ENCODE peak calls at places on chromosomes 1 and 21, in seven cellular contexts. Z, L, H, I, P, R and C are unnamed samples.

GRCh38 chr1:201603613-201604232 is 64.8 kb downstream of the NAV1 start:
- DNase-seq in Z (no peak), L (no peak), H (no peak), I (no peak), P (no peak), R (no peak), C (no peak)

GRCh38 chr1:159214149-159214760 is 9.6 kb downstream of the ACKR1 start:
- DNase-seq in Z (no peak), L (no peak), H (peak; percentile 4), I (no peak), P (no peak), R (no peak), C (peak; percentile 36)

GRCh38 chr21:44428281-44428942 is 26.9 kb upstream of the LRRC3 start:
- DNase-seq in Z (no peak), L (no peak), H (peak; percentile 25), I (no peak), P (peak; percentile 22), R (peak; percentile 20), C (no peak)

GRCh38 chr1:231757759-231758158 is 131.2 kb downstream of the DISC1 start:
- DNase-seq in Z (no peak), L (no peak), H (no peak), I (no peak), P (no peak), R (no peak), C (no peak)

GRCh38 chr1:110383311-110383990 is 7.4 kb downstream of the SLC16A4 start:
- DNase-seq in Z (no peak), L (no peak), H (no peak), I (no peak), P (no peak), R (no peak), C (no peak)

GRCh38 chr1:230820568-230820967 is 47.8 kb downstream of the C1orf198 start:
- DNase-seq in Z (no peak), L (no peak), H (no peak), I (no peak), P (no peak), R (no peak), C (peak; percentile 8)

GRCh38 chr1:91682882-91683597 is 182.4 kb downstream of the CDC7 start:
- DNase-seq in Z (no peak), L (no peak), H (no peak), I (no peak), P (no peak), R (no peak), C (no peak)

GRCh38 chr1:40769815-40770214 is 13.8 kb upstream of the KCNQ4 start:
- DNase-seq in Z (no peak), L (no peak), H (no peak), I (no peak), P (no peak), R (no peak), C (no peak)

GRCh38 chr1:206685749-206686485 is 1.2 kb downstream of the MAPKAPK2 start:
- DNase-seq in Z (no peak), L (no peak), H (peak; percentile 20), I (peak; percentile 19), P (no peak), R (peak; percentile 84), C (peak; percentile 42)

GRCh38 chr1:174789399-174789798 is 210.3 kb upstream of the CACYBP start:
- DNase-seq in Z (no peak), L (no peak), H (no peak), I (peak; percentile 66), P (no peak), R (no peak), C (no peak)

GRCh38 chr1:19646366-19646765 is 2.3 kb downstream of the NBL1 start:
- DNase-seq in Z (no peak), L (no peak), H (no peak), I (no peak), P (no peak), R (no peak), C (peak; percentile 51)

GRCh38 chr1:175508320-175509110 is 234.9 kb downstream of the TNR start:
- DNase-seq in Z (no peak), L (no peak), H (no peak), I (no peak), P (no peak), R (no peak), C (no peak)

GRCh38 chr1:15153842-15154479 is 414 bp downstream of the TMEM51 start:
- DNase-seq in Z (peak; percentile 15), L (no peak), H (no peak), I (no peak), P (no peak), R (peak; percentile 85), C (peak; percentile 56)

GRCh38 chr1:198151688-198152087 is 5.1 kb upstream of the NEK7 start:
- DNase-seq in Z (no peak), L (no peak), H (no peak), I (no peak), P (no peak), R (no peak), C (no peak)

GRCh38 chr1:17502326-17502778 is 37.1 kb upstream of the ARHGEF10L start:
- DNase-seq in Z (peak; percentile 38), L (peak; percentile 65), H (no peak), I (peak; percentile 46), P (peak; percentile 26), R (peak; percentile 91), C (peak; percentile 83)

GRCh38 chr1:21919520-21919919 is 17.6 kb downstream of the HSPG2 start:
- DNase-seq in Z (no peak), L (peak; percentile 39), H (no peak), I (peak; percentile 66), P (no peak), R (no peak), C (no peak)

GRCh38 chr1:36115931-36116330 is 9.1 kb downstream of the COL8A2 start:
- DNase-seq in Z (no peak), L (no peak), H (no peak), I (no peak), P (no peak), R (no peak), C (no peak)

GRCh38 chr1:42939216-42939615 is 19.5 kb downstream of the SLC2A1 start:
- DNase-seq in Z (no peak), L (no peak), H (no peak), I (no peak), P (no peak), R (no peak), C (peak; percentile 71)

GRCh38 chr1:26811708-26812107 is 14.8 kb upstream of the ZDHHC18 start:
- DNase-seq in Z (no peak), L (no peak), H (no peak), I (no peak), P (no peak), R (no peak), C (no peak)

GRCh38 chr1:233448290-233448689 is 120.8 kb downstream of the MAP3K21 start:
- DNase-seq in Z (peak; percentile 30), L (no peak), H (no peak), I (no peak), P (no peak), R (no peak), C (no peak)

GRCh38 chr21:45515241-45516061 is 26.8 kb downstream of the SLC19A1 start:
- DNase-seq in Z (no peak), L (no peak), H (no peak), I (no peak), P (no peak), R (peak; percentile 64), C (no peak)

GRCh38 chr1:159786966-159787365 is 6.2 kb downstream of the DUSP23 start:
- DNase-seq in Z (no peak), L (no peak), H (no peak), I (no peak), P (no peak), R (no peak), C (no peak)

GRCh38 chr1:9985001-9985400 is 12.0 kb upstream of the RBP7 start:
- DNase-seq in Z (no peak), L (peak; percentile 15), H (no peak), I (no peak), P (no peak), R (no peak), C (no peak)

GRCh38 chr1:155504207-155504606 is 58.4 kb downstream of the ASH1L start:
- DNase-seq in Z (no peak), L (no peak), H (no peak), I (no peak), P (no peak), R (no peak), C (no peak)